ENCODE peak calls at places on chromosomes 16 and 17, in eight cellular contexts. X is cardiac fibroblast, K is fibroblast of the aortic adventitia, T is Caco-2, S is IMR-90, R is A549, A is fibroblast of mammary gland, L is sigmoid colon. Y is an unnamed sample.

GRCh38 chr17:31320791-31321190 is 631 bp downstream of the EVI2A start:
- DNase-seq in A (peak), T (no peak), K (peak), R (no peak), S (peak), L (no peak), X (peak), Y (no peak)

GRCh38 chr17:69908599-69909368 is 166.2 kb upstream of the KCNJ16 start:
- DNase-seq in X (no peak), R (no peak), A (no peak), S (no peak), L (no peak), T (no peak), K (peak), Y (no peak)

GRCh38 chr17:50280068-50280467 is 5.8 kb downstream of the TMEM92 start:
- DNase-seq in S (no peak), R (no peak), X (no peak), T (no peak), K (no peak), A (no peak), L (no peak), Y (no peak)

GRCh38 chr16:66383551-66383950 is 17.1 kb downstream of the CDH5 start:
- DNase-seq in T (no peak), S (no peak), K (no peak), A (no peak), L (peak), R (no peak), X (no peak), Y (no peak)

GRCh38 chr16:89324056-89325010 is 106.8 kb downstream of the ZNF778 start:
- DNase-seq in X (peak), K (peak), T (no peak), A (peak), S (peak), L (peak), R (no peak), Y (peak)

GRCh38 chr16:566475-567361 is at the start of gene NHLRC4:
- DNase-seq in A (peak), T (no peak), R (no peak), K (peak), L (peak), S (peak), X (peak), Y (peak)

GRCh38 chr17:32596206-32596605 is 109.4 kb downstream of the CDK5R1 start:
- DNase-seq in L (no peak), A (no peak), K (no peak), T (no peak), S (no peak), X (no peak), R (no peak), Y (no peak)

GRCh38 chr16:64865037-64865696 is 256.7 kb downstream of the CDH11 start:
- DNase-seq in R (no peak), S (peak), L (no peak), K (peak), A (no peak), X (peak), T (no peak), Y (no peak)

GRCh38 chr17:46818319-46818928 is at the start of gene WNT3:
- DNase-seq in K (no peak), R (no peak), A (no peak), S (no peak), T (peak), X (no peak), L (no peak), Y (peak)

GRCh38 chr17:62565817-62566216 is 61.7 kb upstream of the MRC2 start:
- DNase-seq in A (peak), X (peak), L (no peak), R (peak), S (peak), K (peak), T (no peak), Y (no peak)

GRCh38 chr17:42428141-42428944 is 5.3 kb upstream of the CAVIN1 start:
- DNase-seq in S (peak), L (peak), X (peak), R (peak), T (peak), A (peak), K (peak), Y (no peak)

GRCh38 chr16:85415196-85415988 is 197.7 kb upstream of the GSE1 start:
- DNase-seq in L (peak), S (no peak), T (peak), K (no peak), A (no peak), R (no peak), X (no peak), Y (no peak)

GRCh38 chr17:78825696-78826095 is 14.9 kb downstream of the USP36 start:
- DNase-seq in S (no peak), K (no peak), L (peak), A (no peak), X (no peak), T (no peak), R (no peak), Y (no peak)

GRCh38 chr17:78826426-78826825 is 14.2 kb downstream of the USP36 start:
- DNase-seq in S (peak), L (peak), A (no peak), X (peak), K (no peak), R (no peak), T (no peak), Y (no peak)

GRCh38 chr17:78826836-78827509 is 13.6 kb downstream of the USP36 start:
- DNase-seq in K (no peak), R (no peak), A (no peak), L (peak), X (no peak), S (no peak), T (no peak), Y (no peak)

GRCh38 chr17:78829477-78829876 is 11.1 kb downstream of the USP36 start:
- DNase-seq in S (no peak), K (no peak), L (no peak), A (no peak), R (no peak), T (no peak), X (no peak), Y (no peak)

DNA sequence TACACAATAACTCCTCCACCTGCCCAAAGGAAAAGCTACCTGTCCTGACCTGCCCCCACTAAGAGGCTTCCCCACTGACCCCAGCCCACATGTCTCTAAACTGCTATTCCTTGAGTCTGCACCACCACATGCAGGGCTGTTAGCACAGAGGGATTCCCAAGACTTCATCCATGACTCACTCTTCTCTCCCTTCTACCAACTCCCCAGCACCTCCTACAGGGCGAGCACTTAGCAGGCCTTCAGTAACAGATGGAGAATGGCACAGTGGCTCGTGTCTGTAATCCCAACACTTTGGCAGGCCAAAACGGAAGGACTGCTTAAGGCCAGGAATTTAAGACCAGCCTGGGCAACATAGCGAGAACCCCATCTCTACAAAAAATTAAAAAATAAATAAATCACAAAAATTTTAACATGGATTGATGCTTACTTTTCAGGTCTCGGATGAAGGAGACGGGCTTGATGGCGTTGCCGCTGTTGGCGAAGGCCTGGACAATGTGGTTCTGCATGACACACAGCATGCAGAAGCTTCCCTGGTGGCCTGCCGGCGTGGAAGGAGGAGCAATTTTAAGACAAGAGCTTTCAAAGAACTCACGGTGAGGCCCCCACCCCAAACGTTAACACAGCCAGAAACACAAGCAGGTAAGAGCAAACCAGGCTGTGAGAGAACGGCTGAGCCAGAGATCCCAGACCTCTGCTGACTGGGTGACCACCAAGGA is 12.0 kb downstream of the USP36 start:
- DNase-seq in T (no peak), A (peak), R (peak), L (peak), S (peak), K (peak), X (peak), Y (no peak)
- TF ChIP-seq CTCF in T (no peak), A (peak), R (peak), L (no peak), S (peak), K (peak), X (peak), Y (no peak)

DNA sequence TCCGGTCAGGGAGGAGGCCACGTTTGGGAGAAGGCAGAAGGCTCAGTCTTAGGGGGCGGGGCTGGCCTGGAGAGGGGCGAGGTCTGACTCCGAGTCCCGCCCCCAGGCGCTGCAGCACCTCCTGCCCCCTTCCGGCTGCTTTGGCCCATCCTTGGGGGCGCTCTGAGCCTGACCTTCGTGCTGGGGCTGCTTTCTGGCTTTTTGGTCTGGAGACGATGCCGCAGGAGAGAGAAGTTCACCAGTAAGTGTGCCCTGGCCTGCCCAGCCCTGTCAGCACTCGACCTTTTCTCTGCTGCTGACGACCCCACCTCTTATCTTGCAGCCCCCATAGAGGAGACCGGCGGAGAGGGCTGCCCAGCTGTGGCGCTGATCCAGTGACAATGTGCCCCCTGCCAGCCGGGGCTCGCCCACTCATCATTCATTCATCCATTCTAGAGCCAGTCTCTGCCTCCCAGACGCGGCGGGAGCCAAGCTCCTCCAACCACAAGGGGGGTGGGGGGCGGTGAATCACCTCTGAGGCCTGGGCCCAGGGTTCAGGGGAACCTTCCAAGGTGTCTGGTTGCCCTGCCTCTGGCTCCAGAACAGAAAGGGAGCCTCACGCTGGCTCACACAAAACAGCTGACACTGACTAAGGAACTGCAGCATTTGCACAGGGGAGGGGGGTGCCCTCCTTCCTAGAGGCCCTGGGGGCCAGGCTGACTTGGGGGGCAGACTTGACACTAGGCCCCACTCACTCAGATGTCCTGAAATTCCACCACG is 1.5 kb downstream of the TNFRSF12A start:
- DNase-seq in L (peak), X (peak), A (peak), S (peak), K (peak), T (peak), R (peak), Y (peak)
- TF ChIP-seq CTCF in L (peak), X (peak), A (peak), S (peak), K (peak), T (peak), R (peak), Y (peak)

GRCh38 chr17:61425682-61426481 is 26.2 kb downstream of the TBX2 start:
- DNase-seq in R (no peak), X (no peak), K (no peak), T (peak), S (no peak), A (no peak), L (no peak), Y (no peak)
- TF ChIP-seq CTCF in R (peak), X (no peak), K (no peak), T (peak), S (no peak), A (no peak), L (no peak), Y (no peak)

GRCh38 chr16:84247341-84247740 is 7.5 kb upstream of the KCNG4 start:
- DNase-seq in L (no peak), A (no peak), S (no peak), T (no peak), X (no peak), R (no peak), K (no peak), Y (no peak)
- TF ChIP-seq CTCF in L (no peak), A (no peak), S (no peak), T (no peak), X (no peak), R (no peak), K (no peak), Y (no peak)